ENCODE peak calls at places on chromosome 22, in eight cellular contexts. One of them, this sample, is unnamed.

GRCh38 chr22:40416267-40416570 is 45.8 kb downstream of the SGSM3 start:
- DNase-seq in body of pancreas: no peak
- DNase-seq in heart left ventricle: no peak
- DNase-seq in right atrium auricular region: no peak
- DNase-seq in left lung: peak
- DNase-seq in mesendoderm: no peak
- DNase-seq in pancreas: no peak
- DNase-seq in uterus: no peak
- DNase-seq in this sample: no peak

GRCh38 chr22:49119551-49119952 is 708.1 kb downstream of the BRD1 start:
- DNase-seq in body of pancreas: peak
- DNase-seq in heart left ventricle: no peak
- DNase-seq in right atrium auricular region: peak
- DNase-seq in left lung: no peak
- DNase-seq in mesendoderm: peak
- DNase-seq in pancreas: no peak
- DNase-seq in uterus: no peak
- DNase-seq in this sample: peak

GRCh38 chr22:17870408-17870807 is 96.1 kb upstream of the BID start:
- DNase-seq in body of pancreas: no peak
- DNase-seq in heart left ventricle: no peak
- DNase-seq in right atrium auricular region: no peak
- DNase-seq in left lung: no peak
- DNase-seq in mesendoderm: no peak
- DNase-seq in pancreas: no peak
- DNase-seq in uterus: no peak
- DNase-seq in this sample: no peak

GRCh38 chr22:29706493-29706892 is 13.3 kb upstream of the CABP7 start:
- DNase-seq in body of pancreas: no peak
- DNase-seq in heart left ventricle: no peak
- DNase-seq in right atrium auricular region: no peak
- DNase-seq in left lung: no peak
- DNase-seq in mesendoderm: peak
- DNase-seq in pancreas: no peak
- DNase-seq in uterus: no peak
- DNase-seq in this sample: no peak

GRCh38 chr22:26466196-26466595 is 17.4 kb downstream of the HPS4 start:
- DNase-seq in body of pancreas: no peak
- DNase-seq in heart left ventricle: no peak
- DNase-seq in right atrium auricular region: no peak
- DNase-seq in left lung: no peak
- DNase-seq in mesendoderm: no peak
- DNase-seq in pancreas: no peak
- DNase-seq in uterus: no peak
- DNase-seq in this sample: no peak

GRCh38 chr22:24134090-24134846 is 47.0 kb upstream of the SUSD2 start:
- DNase-seq in body of pancreas: peak
- DNase-seq in heart left ventricle: peak
- DNase-seq in right atrium auricular region: no peak
- DNase-seq in left lung: peak
- DNase-seq in mesendoderm: peak
- DNase-seq in pancreas: no peak
- DNase-seq in uterus: peak
- DNase-seq in this sample: peak

GRCh38 chr22:24005201-24005600 is at the start of gene GSTT4:
- DNase-seq in body of pancreas: no peak
- DNase-seq in heart left ventricle: peak
- DNase-seq in right atrium auricular region: no peak
- DNase-seq in left lung: peak
- DNase-seq in mesendoderm: no peak
- DNase-seq in pancreas: no peak
- DNase-seq in uterus: no peak
- DNase-seq in this sample: peak

GRCh38 chr22:35995772-35996171 is 32.9 kb downstream of the RBFOX2 start:
- DNase-seq in body of pancreas: peak
- DNase-seq in heart left ventricle: peak
- DNase-seq in right atrium auricular region: peak
- DNase-seq in left lung: no peak
- DNase-seq in mesendoderm: peak
- DNase-seq in pancreas: no peak
- DNase-seq in uterus: peak
- DNase-seq in this sample: peak

GRCh38 chr22:18110194-18110943 is at the start of gene TUBA8:
- DNase-seq in body of pancreas: peak
- DNase-seq in heart left ventricle: peak
- DNase-seq in right atrium auricular region: no peak
- DNase-seq in left lung: no peak
- DNase-seq in mesendoderm: peak
- DNase-seq in pancreas: peak
- DNase-seq in uterus: no peak
- DNase-seq in this sample: peak

GRCh38 chr22:39985383-39986045 is 9.2 kb upstream of the FAM83F start:
- DNase-seq in body of pancreas: no peak
- DNase-seq in heart left ventricle: no peak
- DNase-seq in right atrium auricular region: no peak
- DNase-seq in left lung: no peak
- DNase-seq in mesendoderm: no peak
- DNase-seq in pancreas: no peak
- DNase-seq in uterus: no peak
- DNase-seq in this sample: no peak

GRCh38 chr22:43412808-43413785 is 1.3 kb downstream of the MPPED1 start:
- DNase-seq in body of pancreas: no peak
- DNase-seq in heart left ventricle: no peak
- DNase-seq in right atrium auricular region: no peak
- DNase-seq in left lung: no peak
- DNase-seq in mesendoderm: no peak
- DNase-seq in pancreas: peak
- DNase-seq in uterus: no peak
- DNase-seq in this sample: no peak

GRCh38 chr22:31296258-31296657 is 4.0 kb upstream of the PIK3IP1 start:
- DNase-seq in body of pancreas: no peak
- DNase-seq in heart left ventricle: no peak
- DNase-seq in right atrium auricular region: no peak
- DNase-seq in left lung: no peak
- DNase-seq in mesendoderm: no peak
- DNase-seq in pancreas: no peak
- DNase-seq in uterus: no peak
- DNase-seq in this sample: no peak

GRCh38 chr22:31291716-31292644 is at the start of gene PIK3IP1:
- DNase-seq in body of pancreas: peak
- DNase-seq in heart left ventricle: peak
- DNase-seq in right atrium auricular region: peak
- DNase-seq in left lung: peak
- DNase-seq in mesendoderm: peak
- DNase-seq in pancreas: peak
- DNase-seq in uterus: peak
- DNase-seq in this sample: peak

GRCh38 chr22:31295413-31295812 is 3.1 kb upstream of the PIK3IP1 start:
- DNase-seq in body of pancreas: no peak
- DNase-seq in heart left ventricle: no peak
- DNase-seq in right atrium auricular region: no peak
- DNase-seq in left lung: no peak
- DNase-seq in mesendoderm: no peak
- DNase-seq in pancreas: no peak
- DNase-seq in uterus: no peak
- DNase-seq in this sample: no peak

GRCh38 chr22:31291403-31291715 is 929 bp downstream of the PIK3IP1 start:
- DNase-seq in body of pancreas: no peak
- DNase-seq in heart left ventricle: no peak
- DNase-seq in right atrium auricular region: no peak
- DNase-seq in left lung: no peak
- DNase-seq in mesendoderm: no peak
- DNase-seq in pancreas: no peak
- DNase-seq in uterus: no peak
- DNase-seq in this sample: no peak

DNA sequence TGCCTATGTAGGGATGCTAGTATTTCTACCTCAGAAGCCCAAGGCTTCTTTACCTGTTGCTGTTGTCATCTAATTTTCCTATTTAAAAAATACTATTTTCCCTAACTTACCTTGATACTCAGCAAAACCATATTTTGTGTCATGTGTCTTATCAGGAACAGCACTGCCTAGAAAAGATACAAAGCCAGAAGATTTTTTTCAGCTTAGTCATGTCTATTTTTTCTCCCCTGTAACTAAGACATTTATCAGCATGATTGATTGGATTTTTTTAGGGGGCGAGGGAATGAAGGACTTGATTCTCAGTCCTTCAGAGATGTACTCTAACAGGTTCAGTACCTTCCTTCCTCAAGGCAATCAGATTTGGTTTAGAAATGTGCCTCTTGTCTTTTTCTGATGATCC is 3.5 kb upstream of the PIK3IP1 start:
- DNase-seq in body of pancreas: no peak
- DNase-seq in heart left ventricle: no peak
- DNase-seq in right atrium auricular region: no peak
- DNase-seq in left lung: no peak
- DNase-seq in mesendoderm: no peak
- DNase-seq in pancreas: no peak
- DNase-seq in uterus: no peak
- DNase-seq in this sample: no peak
- H3K27ac ChIP-seq in body of pancreas: no peak
- H3K27ac ChIP-seq in heart left ventricle: peak
- H3K27ac ChIP-seq in right atrium auricular region: peak
- H3K27ac ChIP-seq in left lung: peak
- H3K27ac ChIP-seq in mesendoderm: no peak
- H3K27ac ChIP-seq in pancreas: peak
- H3K27ac ChIP-seq in uterus: peak
- H3K27ac ChIP-seq in this sample: peak

GRCh38 chr22:50578776-50579310 is 616 bp upstream of the CPT1B start:
- DNase-seq in body of pancreas: no peak
- DNase-seq in heart left ventricle: no peak
- DNase-seq in right atrium auricular region: no peak
- DNase-seq in left lung: no peak
- DNase-seq in mesendoderm: no peak
- DNase-seq in pancreas: no peak
- DNase-seq in uterus: no peak
- DNase-seq in this sample: no peak
- H3K4me3 ChIP-seq in body of pancreas: no peak
- H3K4me3 ChIP-seq in heart left ventricle: peak
- H3K4me3 ChIP-seq in right atrium auricular region: peak
- H3K4me3 ChIP-seq in left lung: no peak
- H3K4me3 ChIP-seq in mesendoderm: no peak
- H3K4me3 ChIP-seq in pancreas: no peak
- H3K4me3 ChIP-seq in uterus: no peak
- H3K4me3 ChIP-seq in this sample: peak

DNA sequence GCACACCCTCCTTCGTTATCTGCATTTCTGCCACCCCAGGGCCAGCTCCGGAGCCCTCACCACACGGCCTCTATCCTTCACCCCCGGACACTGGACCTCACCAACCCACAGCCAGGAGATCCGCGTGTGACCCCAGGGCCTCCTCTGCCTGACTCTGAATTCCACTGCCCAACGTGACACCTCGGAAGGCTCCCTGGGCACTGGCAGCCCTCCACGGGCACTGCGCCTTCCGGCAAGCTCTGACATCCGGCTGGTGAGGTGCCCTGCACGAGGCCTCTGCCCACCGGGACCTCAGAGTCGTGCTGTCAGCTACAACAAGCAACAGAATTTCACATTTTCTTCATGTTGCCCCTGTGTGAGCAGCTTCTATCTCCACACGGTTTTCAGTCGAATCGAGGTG is 148.3 kb downstream of the CRYBB2 start:
- DNase-seq in body of pancreas: no peak
- DNase-seq in heart left ventricle: no peak
- DNase-seq in right atrium auricular region: no peak
- DNase-seq in left lung: peak
- DNase-seq in mesendoderm: no peak
- DNase-seq in pancreas: no peak
- DNase-seq in uterus: no peak
- DNase-seq in this sample: no peak
- H3K27ac ChIP-seq in body of pancreas: no peak
- H3K27ac ChIP-seq in heart left ventricle: no peak
- H3K27ac ChIP-seq in right atrium auricular region: no peak
- H3K27ac ChIP-seq in left lung: no peak
- H3K27ac ChIP-seq in mesendoderm: no peak
- H3K27ac ChIP-seq in pancreas: no peak
- H3K27ac ChIP-seq in uterus: no peak
- H3K27ac ChIP-seq in this sample: no peak

DNA sequence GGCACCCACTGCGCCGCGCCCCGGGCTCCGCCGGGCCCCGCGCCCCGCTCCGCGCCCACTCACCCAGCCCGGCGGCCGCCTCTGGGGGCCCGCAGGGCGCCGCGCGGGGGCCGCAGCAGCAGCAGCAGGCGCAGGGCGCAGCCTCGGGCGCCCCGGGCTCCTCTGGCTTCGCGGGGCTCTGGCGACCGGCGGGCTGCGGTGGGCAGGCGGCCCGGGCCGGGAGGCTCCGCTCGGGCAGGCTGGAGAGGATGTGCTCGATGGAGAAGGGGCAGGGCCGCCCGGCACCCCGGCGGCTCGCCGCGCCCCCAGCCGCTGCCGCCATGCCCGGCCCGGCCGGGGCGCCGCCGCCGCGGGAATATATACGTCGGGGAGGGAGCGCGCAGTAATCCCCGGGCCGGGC is at the start of gene GSC2:
- DNase-seq in body of pancreas: no peak
- DNase-seq in heart left ventricle: no peak
- DNase-seq in right atrium auricular region: no peak
- DNase-seq in left lung: peak
- DNase-seq in mesendoderm: no peak
- DNase-seq in pancreas: no peak
- DNase-seq in uterus: no peak
- DNase-seq in this sample: no peak
- H3K4me3 ChIP-seq in body of pancreas: no peak
- H3K4me3 ChIP-seq in heart left ventricle: peak
- H3K4me3 ChIP-seq in right atrium auricular region: peak
- H3K4me3 ChIP-seq in left lung: no peak
- H3K4me3 ChIP-seq in mesendoderm: no peak
- H3K4me3 ChIP-seq in pancreas: no peak
- H3K4me3 ChIP-seq in uterus: no peak
- H3K4me3 ChIP-seq in this sample: peak